ENCODE peak calls at places on chromosomes 3 and 15, in four cellular contexts. L, G, H and B are unnamed samples.

GRCh38 chr15:83404143-83404542 is 43.0 kb upstream of the SH3GL3 start:
- DNase-seq in L (no peak), G (no peak), H (no peak), B (no peak)

GRCh38 chr3:46833346-46834300 is 29.6 kb downstream of the MYL3 start:
- DNase-seq in L (peak), G (no peak), H (no peak), B (no peak)

GRCh38 chr3:165336786-165337185 is 140.6 kb upstream of the SLITRK3 start:
- DNase-seq in L (no peak), G (no peak), H (peak), B (no peak)

GRCh38 chr3:123679712-123680386 is 95.0 kb upstream of the HACD2 start:
- DNase-seq in L (no peak), G (no peak), H (peak), B (peak)

GRCh38 chr3:129593595-129594339 is 12.7 kb downstream of the PLXND1 start:
- DNase-seq in L (peak), G (no peak), H (no peak), B (no peak)

GRCh38 chr15:68543546-68544008 is 35.2 kb upstream of the CORO2B start:
- DNase-seq in L (no peak), G (no peak), H (peak), B (no peak)

GRCh38 chr3:42698911-42699230 is 3.7 kb downstream of the HHATL start:
- DNase-seq in L (no peak), G (no peak), H (no peak), B (no peak)

GRCh38 chr3:12662593-12663310 is 1.2 kb downstream of the RAF1 start:
- DNase-seq in L (peak), G (peak), H (peak), B (peak)

GRCh38 chr3:150623945-150624344 is 20.8 kb downstream of the SELENOT start:
- DNase-seq in L (no peak), G (no peak), H (no peak), B (no peak)

GRCh38 chr3:168876346-168877035 is 780.8 kb upstream of the GOLIM4 start:
- DNase-seq in L (no peak), G (no peak), H (no peak), B (no peak)

GRCh38 chr3:65706786-65707568 is 331.7 kb downstream of the MAGI1 start:
- DNase-seq in L (no peak), G (no peak), H (no peak), B (no peak)

GRCh38 chr3:190526787-190527767 is 13.2 kb downstream of the IL1RAP start:
- DNase-seq in L (no peak), G (no peak), H (peak), B (no peak)

GRCh38 chr15:74129411-74130088 is 836 bp upstream of the ISLR2 start:
- DNase-seq in L (peak), G (no peak), H (no peak), B (no peak)

GRCh38 chr3:12585970-12586369 is 29.1 kb downstream of the MKRN2 start:
- DNase-seq in L (no peak), G (no peak), H (no peak), B (no peak)

GRCh38 chr3:156626104-156626503 is 48.3 kb upstream of the TIPARP start:
- DNase-seq in L (no peak), G (no peak), H (no peak), B (no peak)

GRCh38 chr3:119628390-119628789 is 30.7 kb downstream of the PLA1A start:
- DNase-seq in L (no peak), G (no peak), H (no peak), B (no peak)

GRCh38 chr15:98760112-98760826 is 111.9 kb downstream of the IGF1R start:
- DNase-seq in L (no peak), G (no peak), H (no peak), B (no peak)

GRCh38 chr3:55481918-55482495 is 5.1 kb downstream of the WNT5A start:
- DNase-seq in L (no peak), G (no peak), H (peak), B (no peak)

GRCh38 chr3:157807286-157807685 is 298.9 kb downstream of the SHOX2 start:
- DNase-seq in L (no peak), G (no peak), H (no peak), B (no peak)

GRCh38 chr3:33211444-33211843 is 7.2 kb downstream of the SUSD5 start:
- DNase-seq in L (no peak), G (no peak), H (peak), B (no peak)

GRCh38 chr15:99054025-99054387 is 46.4 kb upstream of the PGPEP1L start:
- DNase-seq in L (no peak), G (no peak), H (no peak), B (no peak)

GRCh38 chr15:91752081-91752810 is 101.3 kb upstream of the SLCO3A1 start:
- DNase-seq in L (no peak), G (no peak), H (no peak), B (no peak)

GRCh38 chr3:66399529-66400232 is 101.1 kb downstream of the LRIG1 start:
- DNase-seq in L (no peak), G (no peak), H (no peak), B (no peak)

GRCh38 chr3:7410782-7411181 is 549.9 kb downstream of the GRM7 start:
- DNase-seq in L (no peak), G (no peak), H (peak), B (no peak)

GRCh38 chr3:39021465-39022274 is 30.1 kb downstream of the SCN11A start:
- DNase-seq in L (no peak), G (no peak), H (no peak), B (no peak)

GRCh38 chr15:70299931-70300858 is 202.5 kb upstream of the TLE3 start:
- DNase-seq in L (peak), G (peak), H (no peak), B (no peak)

GRCh38 chr3:161038725-161039124 is 66.4 kb downstream of the B3GALNT1 start:
- DNase-seq in L (no peak), G (no peak), H (peak), B (no peak)

GRCh38 chr3:166527325-166527724 is 690.1 kb upstream of the BCHE start:
- DNase-seq in L (no peak), G (no peak), H (no peak), B (no peak)

GRCh38 chr3:123081718-123082369 is 15.0 kb downstream of the PDIA5 start:
- DNase-seq in L (no peak), G (no peak), H (peak), B (no peak)

GRCh38 chr15:73908030-73908821 is 18.0 kb upstream of the LOXL1 start:
- DNase-seq in L (peak), G (peak), H (peak), B (peak)